ENCODE peak calls at places on chromosome 9, in five cellular contexts. R is SK-N-SH, F is choroid plexus epithelial cell, M is Caco-2, U is BE2C. D is an unnamed sample.
A peak's percentile ranks its signal among the peaks of the same experiment; 100 is the strongest.

GRCh38 chr9:97419315-97419867 is 7.5 kb downstream of the TDRD7 start:
- DNase-seq in R (no peak), F (peak; percentile 53), M (no peak), U (no peak), D (peak; percentile 47)

GRCh38 chr9:5633243-5633642 is 4.3 kb downstream of the RIC1 start:
- DNase-seq in R (no peak), F (peak; percentile 59), M (no peak), U (no peak), D (peak; percentile 91)

GRCh38 chr9:76905984-76906861 is at the start of gene PRUNE2:
- DNase-seq in R (peak; percentile 35), F (peak; percentile 67), M (peak; percentile 42), U (peak; percentile 96), D (peak; percentile 50)

GRCh38 chr9:119905706-119906105 is 536.5 kb upstream of the BRINP1 start:
- DNase-seq in R (no peak), F (no peak), M (no peak), U (no peak), D (no peak)

GRCh38 chr9:128285033-128285784 is 9.1 kb downstream of the SWI5 start:
- DNase-seq in R (no peak), F (no peak), M (no peak), U (no peak), D (no peak)

GRCh38 chr9:113501129-113501686 is 37.7 kb downstream of the RGS3 start:
- DNase-seq in R (no peak), F (no peak), M (no peak), U (no peak), D (no peak)

GRCh38 chr9:447230-448025 is 232.8 kb downstream of the DOCK8 start:
- DNase-seq in R (no peak), F (peak; percentile 34), M (peak; percentile 39), U (no peak), D (peak; percentile 97)

GRCh38 chr9:91771027-91771426 is 179.0 kb downstream of the ROR2 start:
- DNase-seq in R (no peak), F (peak; percentile 97), M (no peak), U (no peak), D (peak; percentile 63)

GRCh38 chr9:6224393-6225154 is 9.0 kb downstream of the IL33 start:
- DNase-seq in R (no peak), F (no peak), M (no peak), U (no peak), D (peak; percentile 75)

GRCh38 chr9:23044549-23044948 is 597.9 kb downstream of the DMRTA1 start:
- DNase-seq in R (no peak), F (no peak), M (no peak), U (no peak), D (peak; percentile 92)

GRCh38 chr9:132543960-132544359 is 38.4 kb upstream of the BARHL1 start:
- DNase-seq in R (no peak), F (no peak), M (no peak), U (no peak), D (no peak)

GRCh38 chr9:76521906-76522305 is 62.9 kb downstream of the GCNT1 start:
- DNase-seq in R (no peak), F (no peak), M (no peak), U (no peak), D (no peak)

GRCh38 chr9:109329274-109330258 is 8.7 kb upstream of the EPB41L4B start:
- DNase-seq in R (peak; percentile 39), F (peak; percentile 64), M (no peak), U (peak; percentile 88), D (peak; percentile 91)

GRCh38 chr9:123717581-123717980 is 212.3 kb downstream of the DENND1A start:
- DNase-seq in R (no peak), F (no peak), M (no peak), U (no peak), D (no peak)
- H3K4me3 ChIP-seq in R (no peak overlapping the region), F (no peak overlapping the region), M (no peak overlapping the region), U (no peak overlapping the region), D (no peak overlapping the region)

GRCh38 chr9:112115109-112115508 is 60.0 kb downstream of the SUSD1 start:
- DNase-seq in R (no peak), F (no peak), M (no peak), U (no peak), D (no peak)

GRCh38 chr9:112111461-112111860 is 63.6 kb downstream of the SUSD1 start:
- DNase-seq in R (no peak), F (no peak), M (no peak), U (no peak), D (no peak)

GRCh38 chr9:112112519-112112918 is 62.6 kb downstream of the SUSD1 start:
- DNase-seq in R (no peak), F (peak; percentile 78), M (no peak), U (no peak), D (peak; percentile 97)

GRCh38 chr9:112110773-112111106 is 64.4 kb downstream of the SUSD1 start:
- DNase-seq in R (no peak), F (no peak), M (no peak), U (no peak), D (no peak)

DNA sequence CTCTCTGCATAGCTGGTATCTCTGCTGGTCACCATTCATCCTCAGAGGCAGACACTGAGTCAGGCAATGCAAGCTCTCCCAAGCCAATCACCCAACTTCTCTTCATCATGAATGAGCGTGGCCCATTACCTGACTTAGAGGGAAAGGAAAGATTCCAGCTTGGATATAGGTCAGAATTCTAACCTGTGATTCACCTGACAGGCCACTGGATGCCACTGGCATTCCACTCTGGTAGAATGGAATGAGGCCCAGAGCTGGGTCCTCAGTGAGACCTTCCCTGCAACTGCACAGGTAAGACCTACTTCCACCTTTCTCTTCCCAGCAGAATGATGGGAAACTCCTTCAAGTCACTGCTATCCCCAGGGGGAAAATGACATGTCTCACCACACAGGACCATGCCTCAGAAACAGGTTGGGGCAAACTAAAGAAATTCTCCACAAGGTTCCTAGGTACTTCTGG is 62.1 kb downstream of the SUSD1 start:
- DNase-seq in R (peak; percentile 24), F (peak; percentile 47), M (peak; percentile 78), U (peak; percentile 23), D (peak; percentile 88)
- TF ChIP-seq CTCF in R (peak; percentile 50), F (peak; percentile 59), M (peak; percentile 80), U (peak; percentile 59), D (peak; percentile 81)

GRCh38 chr9:114893622-114894021 is 36.8 kb downstream of the TNFSF8 start:
- DNase-seq in R (no peak), F (no peak), M (no peak), U (no peak), D (peak; percentile 59)

GRCh38 chr9:114895605-114896004 is 34.8 kb downstream of the TNFSF8 start:
- DNase-seq in R (no peak), F (no peak), M (no peak), U (no peak), D (no peak)

GRCh38 chr9:114894801-114895433 is 35.5 kb downstream of the TNFSF8 start:
- DNase-seq in R (no peak), F (peak; percentile 95), M (no peak), U (no peak), D (peak; percentile 93)

GRCh38 chr9:114894206-114894605 is 36.2 kb downstream of the TNFSF8 start:
- DNase-seq in R (no peak), F (peak; percentile 37), M (no peak), U (no peak), D (no peak)

DNA sequence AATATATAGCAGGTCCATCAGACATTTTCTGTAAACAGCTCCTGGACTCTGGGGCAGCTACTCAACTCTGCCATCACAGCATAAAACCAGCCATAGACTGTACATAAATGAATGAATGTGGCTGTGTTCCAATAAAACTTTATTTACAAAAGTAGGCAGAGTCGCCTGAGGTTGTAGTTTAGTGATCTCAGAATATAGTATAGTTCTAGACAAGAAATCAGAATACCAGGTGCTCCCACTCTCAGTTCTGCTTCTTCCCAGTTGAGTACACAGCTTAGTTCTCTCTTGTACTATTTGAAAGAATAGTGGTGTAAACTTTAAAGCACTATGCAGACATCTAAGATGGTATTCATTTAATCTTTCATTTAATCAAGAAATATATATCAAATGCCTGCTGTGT is 37.2 kb downstream of the TNFSF8 start:
- DNase-seq in R (no peak), F (no peak), M (no peak), U (no peak), D (no peak)
- H3K4me3 ChIP-seq in R (no peak overlapping the region), F (no peak overlapping the region), M (no peak overlapping the region), U (no peak overlapping the region), D (no peak overlapping the region)

GRCh38 chr9:107215381-107215780 is 67.7 kb upstream of the RAD23B start:
- DNase-seq in R (no peak), F (peak; percentile 63), M (no peak), U (no peak), D (peak; percentile 33)
- TF ChIP-seq CTCF in R (no peak), F (no peak), M (no peak), U (no peak), D (no peak)